ENCODE peak calls at places on chromosome X, in five cellular contexts. X is nephron progenitor cell, C is islet precursor cell, A is sciatic nerve, Z is AG04449. U is an unnamed sample.

GRCh38 chrX:22159071-22159470 is 113.6 kb upstream of the CBLL2 start:
- DNase-seq in Z (no peak), C (no peak), A (no peak), X (no peak), U (no peak)

GRCh38 chrX:100980608-100981497 is 11.3 kb downstream of the ARL13A start:
- DNase-seq in Z (no peak), C (no peak), X (no peak), A (peak), U (no peak)

GRCh38 chrX:102720237-102721168 is at the start of gene GPRASP3:
- DNase-seq in X (no peak), Z (no peak), C (no peak), A (peak), U (peak)

GRCh38 chrX:41759817-41760216 is 35.8 kb downstream of the GPR82 start:
- DNase-seq in A (no peak), C (no peak), X (no peak), Z (no peak), U (peak)

GRCh38 chrX:66074920-66075879 is 35.3 kb upstream of the VSIG4 start:
- DNase-seq in X (no peak), Z (no peak), C (no peak), A (peak), U (peak)

GRCh38 chrX:26470946-26471345 is 255.0 kb downstream of the MAGEB5 start:
- DNase-seq in A (no peak), X (no peak), C (no peak), Z (no peak), U (no peak)

GRCh38 chrX:95629737-95630136 is 1054.9 kb upstream of the DIAPH2 start:
- DNase-seq in C (no peak), A (no peak), X (no peak), Z (no peak), U (no peak)

GRCh38 chrX:131332331-131332730 is 43.2 kb upstream of the IGSF1 start:
- DNase-seq in C (no peak), A (no peak), Z (no peak), X (no peak), U (no peak)

GRCh38 chrX:74023203-74023602 is 280.8 kb upstream of the ZCCHC13 start:
- DNase-seq in A (no peak), Z (no peak), X (no peak), C (no peak), U (no peak)

GRCh38 chrX:119272882-119273806 is 37.1 kb downstream of the PGRMC1 start:
- DNase-seq in X (no peak), Z (no peak), A (peak), C (peak), U (peak)

GRCh38 chrX:35098419-35098818 is 155.8 kb downstream of the FAM47B start:
- DNase-seq in C (no peak), Z (no peak), X (no peak), A (no peak), U (no peak)

GRCh38 chrX:74924449-74925209 is 623 bp downstream of the NEXMIF start:
- DNase-seq in A (peak), X (peak), Z (no peak), C (peak), U (peak)

GRCh38 chrX:97806238-97806637 is 922.5 kb downstream of the RPA4 start:
- DNase-seq in C (no peak), Z (no peak), X (no peak), A (no peak), U (no peak)

GRCh38 chrX:127011629-127012028 is 192.1 kb downstream of the PRR32 start:
- DNase-seq in C (no peak), Z (no peak), X (no peak), A (no peak), U (no peak)

GRCh38 chrX:78624884-78625283 is 34.2 kb downstream of the RTL3 start:
- DNase-seq in Z (no peak), X (no peak), C (no peak), A (no peak), U (no peak)

GRCh38 chrX:40005290-40006011 is 92.3 kb downstream of the BCOR start:
- DNase-seq in X (peak), Z (no peak), C (peak), A (peak), U (no peak)

GRCh38 chrX:17464196-17464595 is 89.2 kb downstream of the NHS start:
- DNase-seq in Z (no peak), C (peak), A (no peak), X (no peak), U (no peak)

GRCh38 chrX:51459125-51459524 is 37.3 kb downstream of the NUDT11 start:
- DNase-seq in Z (no peak), A (no peak), X (no peak), C (no peak), U (peak)

GRCh38 chrX:40996886-40997530 is 88.2 kb upstream of the USP9X start:
- DNase-seq in C (no peak), A (no peak), X (no peak), Z (no peak), U (no peak)

GRCh38 chrX:139120760-139121159 is 409.2 kb upstream of the FGF13 start:
- DNase-seq in A (no peak), X (no peak), C (no peak), Z (no peak), U (no peak)

GRCh38 chrX:115173181-115173580 is 16.0 kb upstream of the RBMXL3 start:
- DNase-seq in A (no peak), C (no peak), Z (no peak), X (no peak), U (no peak)

U was measured in immature natural killer cell.